ENCODE peak calls at places on chromosomes 16 and 17, in five cellular contexts. One of them, this sample, is unnamed.

GRCh38 chr16:46690281-46691178 is 1.1 kb downstream of the ORC6 start:
- DNase-seq in HCEC 1CT: no peak
- DNase-seq in stimulated activated CD4-positive, alpha-beta T cell treated with anti-CD3 and anti-CD28 coated beads, Interleukin-1b, Interleukin-23, amount 100 ng/mL, for 24 hours: no peak
- DNase-seq in NCI-H146: no peak
- DNase-seq in Kasumi-1: no peak
- DNase-seq in this sample: peak

GRCh38 chr16:79887541-79888540 is 287.3 kb upstream of the MAF start:
- DNase-seq in Kasumi-1: no peak
- DNase-seq in HCEC 1CT: no peak
- DNase-seq in NCI-H146: no peak
- DNase-seq in stimulated activated CD4-positive, alpha-beta T cell treated with anti-CD3 and anti-CD28 coated beads, Interleukin-1b, Interleukin-23, amount 100 ng/mL, for 24 hours: no peak
- DNase-seq in this sample: no peak

GRCh38 chr16:26599786-26600107 is 467.0 kb upstream of the C16orf82 start:
- DNase-seq in NCI-H146: no peak
- DNase-seq in HCEC 1CT: no peak
- DNase-seq in Kasumi-1: no peak
- DNase-seq in stimulated activated CD4-positive, alpha-beta T cell treated with anti-CD3 and anti-CD28 coated beads, Interleukin-1b, Interleukin-23, amount 100 ng/mL, for 24 hours: no peak
- DNase-seq in this sample: no peak

GRCh38 chr17:74873874-74874614 is 1.2 kb upstream of the FDXR start:
- DNase-seq in NCI-H146: no peak
- DNase-seq in stimulated activated CD4-positive, alpha-beta T cell treated with anti-CD3 and anti-CD28 coated beads, Interleukin-1b, Interleukin-23, amount 100 ng/mL, for 24 hours: no peak
- DNase-seq in HCEC 1CT: peak
- DNase-seq in Kasumi-1: no peak
- DNase-seq in this sample: no peak

GRCh38 chr16:81569361-81570034 is 124.9 kb downstream of the CMIP start:
- DNase-seq in stimulated activated CD4-positive, alpha-beta T cell treated with anti-CD3 and anti-CD28 coated beads, Interleukin-1b, Interleukin-23, amount 100 ng/mL, for 24 hours: no peak
- DNase-seq in Kasumi-1: no peak
- DNase-seq in NCI-H146: no peak
- DNase-seq in HCEC 1CT: no peak
- DNase-seq in this sample: no peak

GRCh38 chr16:68247400-68247799 is 2.2 kb downstream of the PLA2G15 start:
- DNase-seq in stimulated activated CD4-positive, alpha-beta T cell treated with anti-CD3 and anti-CD28 coated beads, Interleukin-1b, Interleukin-23, amount 100 ng/mL, for 24 hours: no peak
- DNase-seq in HCEC 1CT: no peak
- DNase-seq in NCI-H146: no peak
- DNase-seq in Kasumi-1: peak
- DNase-seq in this sample: no peak

GRCh38 chr16:50308237-50308965 is 42.0 kb downstream of the ADCY7 start:
- DNase-seq in Kasumi-1: no peak
- DNase-seq in NCI-H146: no peak
- DNase-seq in HCEC 1CT: no peak
- DNase-seq in stimulated activated CD4-positive, alpha-beta T cell treated with anti-CD3 and anti-CD28 coated beads, Interleukin-1b, Interleukin-23, amount 100 ng/mL, for 24 hours: no peak
- DNase-seq in this sample: no peak

GRCh38 chr17:58665946-58666857 is 25.6 kb downstream of the TEX14 start:
- DNase-seq in Kasumi-1: no peak
- DNase-seq in HCEC 1CT: no peak
- DNase-seq in stimulated activated CD4-positive, alpha-beta T cell treated with anti-CD3 and anti-CD28 coated beads, Interleukin-1b, Interleukin-23, amount 100 ng/mL, for 24 hours: no peak
- DNase-seq in NCI-H146: no peak
- DNase-seq in this sample: no peak

GRCh38 chr17:76473541-76473985 is 6.2 kb downstream of the AANAT start:
- DNase-seq in Kasumi-1: peak
- DNase-seq in stimulated activated CD4-positive, alpha-beta T cell treated with anti-CD3 and anti-CD28 coated beads, Interleukin-1b, Interleukin-23, amount 100 ng/mL, for 24 hours: no peak
- DNase-seq in HCEC 1CT: no peak
- DNase-seq in NCI-H146: no peak
- DNase-seq in this sample: no peak

GRCh38 chr17:66506641-66507040 is 204.2 kb downstream of the PRKCA start:
- DNase-seq in stimulated activated CD4-positive, alpha-beta T cell treated with anti-CD3 and anti-CD28 coated beads, Interleukin-1b, Interleukin-23, amount 100 ng/mL, for 24 hours: no peak
- DNase-seq in NCI-H146: no peak
- DNase-seq in HCEC 1CT: peak
- DNase-seq in Kasumi-1: no peak
- DNase-seq in this sample: peak

GRCh38 chr17:42110301-42111264 is 1.9 kb downstream of the DHX58 start:
- DNase-seq in Kasumi-1: no peak
- DNase-seq in HCEC 1CT: no peak
- DNase-seq in stimulated activated CD4-positive, alpha-beta T cell treated with anti-CD3 and anti-CD28 coated beads, Interleukin-1b, Interleukin-23, amount 100 ng/mL, for 24 hours: no peak
- DNase-seq in NCI-H146: no peak
- DNase-seq in this sample: no peak

GRCh38 chr16:71426880-71427615 is 14.8 kb downstream of the TLE7 start:
- DNase-seq in Kasumi-1: no peak
- DNase-seq in NCI-H146: peak
- DNase-seq in stimulated activated CD4-positive, alpha-beta T cell treated with anti-CD3 and anti-CD28 coated beads, Interleukin-1b, Interleukin-23, amount 100 ng/mL, for 24 hours: no peak
- DNase-seq in HCEC 1CT: no peak
- DNase-seq in this sample: no peak

GRCh38 chr17:46978489-46979022 is 497 bp downstream of the RPRML start:
- DNase-seq in HCEC 1CT: no peak
- DNase-seq in stimulated activated CD4-positive, alpha-beta T cell treated with anti-CD3 and anti-CD28 coated beads, Interleukin-1b, Interleukin-23, amount 100 ng/mL, for 24 hours: no peak
- DNase-seq in NCI-H146: peak
- DNase-seq in Kasumi-1: no peak
- DNase-seq in this sample: peak